ENCODE peak calls at places on chromosomes 1 and 21, in five cellular contexts. U is fibroblast of pulmonary artery, V is uterus, D is H1, C is foreskin keratinocyte. M is an unnamed sample.

GRCh38 chr1:181044449-181044966 is 10.7 kb downstream of the MR1 start:
- DNase-seq in U (peak; percentile 15), V (no peak), D (no peak), C (peak; percentile 91), M (no peak)

GRCh38 chr21:17537299-17537698 is 24.5 kb downstream of the CXADR start:
- DNase-seq in U (peak; percentile 42), V (no peak), D (no peak), C (peak; percentile 90), M (no peak)

GRCh38 chr1:57118948-57119637 is 153.3 kb upstream of the C8B start:
- DNase-seq in U (no peak), V (no peak), D (no peak), C (no peak), M (no peak)

GRCh38 chr1:241045659-241046058 is 311.3 kb downstream of the RGS7 start:
- DNase-seq in U (no peak), V (no peak), D (no peak), C (no peak), M (no peak)

GRCh38 chr1:157043685-157044084 is 1.9 kb downstream of the ARHGEF11 start:
- DNase-seq in U (no peak), V (no peak), D (no peak), C (no peak), M (no peak)

GRCh38 chr1:111454859-111455641 is 5.8 kb downstream of the ATP5PB start:
- DNase-seq in U (no peak), V (no peak), D (no peak), C (no peak), M (no peak)

GRCh38 chr1:2831596-2832212 is 30.2 kb upstream of the TTC34 start:
- DNase-seq in U (no peak), V (no peak), D (no peak), C (no peak), M (no peak)

GRCh38 chr1:87647436-87648177 is 318.9 kb downstream of the LMO4 start:
- DNase-seq in U (no peak), V (no peak), D (no peak), C (no peak), M (no peak)

GRCh38 chr21:37915941-37916794 is at the start of gene KCNJ6:
- DNase-seq in U (peak; percentile 45), V (no peak), D (peak; percentile 91), C (peak; percentile 24), M (no peak)

GRCh38 chr1:49102752-49103151 is 326.1 kb upstream of the BEND5 start:
- DNase-seq in U (peak; percentile 54), V (no peak), D (no peak), C (peak; percentile 28), M (no peak)

GRCh38 chr1:65881070-65881594 is 88.4 kb downstream of the PDE4B start:
- DNase-seq in U (peak; percentile 1), V (no peak), D (no peak), C (no peak), M (no peak)

GRCh38 chr1:6098303-6099215 is 52.9 kb downstream of the KCNAB2 start:
- DNase-seq in U (peak; percentile 66), V (peak; percentile 28), D (no peak), C (no peak), M (peak; percentile 38)

GRCh38 chr1:1562556-1563195 is 12.0 kb downstream of the SSU72 start:
- DNase-seq in U (no peak), V (no peak), D (no peak), C (no peak), M (no peak)

GRCh38 chr1:31201871-31202270 is 37.8 kb downstream of the NKAIN1 start:
- DNase-seq in U (no peak), V (no peak), D (no peak), C (no peak), M (no peak)

GRCh38 chr1:39490596-39491145 is 765 bp upstream of the BMP8A start:
- DNase-seq in U (no peak), V (no peak), D (peak; percentile 75), C (no peak), M (no peak)

GRCh38 chr1:76279387-76279748 is 204.8 kb downstream of the ST6GALNAC3 start:
- DNase-seq in U (no peak), V (no peak), D (no peak), C (no peak), M (no peak)

GRCh38 chr1:205481629-205482071 is 22.8 kb upstream of the CDK18 start:
- DNase-seq in U (no peak), V (no peak), D (no peak), C (peak; percentile 88), M (no peak)

GRCh38 chr1:54604572-54605370 is 18.6 kb downstream of the FAM151A start:
- DNase-seq in U (no peak), V (no peak), D (no peak), C (peak; percentile 43), M (no peak)

GRCh38 chr1:180975551-180975950 is 47.1 kb downstream of the STX6 start:
- DNase-seq in U (no peak), V (no peak), D (peak; percentile 8), C (no peak), M (no peak)

GRCh38 chr1:206467915-206468314 is 2.4 kb upstream of the IKBKE start:
- DNase-seq in U (peak; percentile 45), V (no peak), D (no peak), C (no peak), M (peak; percentile 80)

GRCh38 chr1:159092398-159092760 is 15.8 kb upstream of the AIM2 start:
- DNase-seq in U (no peak), V (no peak), D (no peak), C (no peak), M (no peak)

GRCh38 chr1:35220976-35221375 is 28.0 kb upstream of the SFPQ start:
- DNase-seq in U (peak; percentile 28), V (no peak), D (no peak), C (no peak), M (no peak)

GRCh38 chr1:222785553-222785952 is 29.3 kb upstream of the DISP1 start:
- DNase-seq in U (no peak), V (no peak), D (no peak), C (no peak), M (no peak)

GRCh38 chr1:223662943-223663342 is 2.6 kb downstream of the CAPN8 start:
- DNase-seq in U (no peak), V (no peak), D (no peak), C (no peak), M (no peak)

GRCh38 chr1:33928256-33928655 is 64.4 kb downstream of the HMGB4 start:
- DNase-seq in U (no peak), V (no peak), D (no peak), C (no peak), M (no peak)